ENCODE peak calls at places on chromosomes 6 and 20, in eight cellular contexts. N is RWPE1, X is left lung, W is heart left ventricle, B is Calu3, A is pancreas, P is omental fat pad, K is cardiac muscle cell. H is an unnamed sample.

GRCh38 chr6:79048611-79049010 is 29.4 kb downstream of the PHIP start:
- DNase-seq in B (peak), N (peak), P (no peak), K (peak), W (no peak), A (no peak), X (no peak), H (no peak)

GRCh38 chr6:21882066-21882465 is 288.5 kb downstream of the SOX4 start:
- DNase-seq in W (no peak), K (no peak), P (no peak), B (no peak), A (no peak), X (no peak), N (no peak), H (no peak)

GRCh38 chr20:2219481-2220006 is 76.3 kb upstream of the TGM3 start:
- DNase-seq in A (no peak), K (no peak), N (no peak), X (no peak), P (no peak), W (no peak), B (no peak), H (no peak)

GRCh38 chr6:152380351-152380767 is 256.8 kb downstream of the SYNE1 start:
- DNase-seq in P (no peak), K (peak), X (no peak), W (peak), N (peak), A (no peak), B (no peak), H (no peak)

GRCh38 chr20:22472386-22472785 is 112.0 kb downstream of the FOXA2 start:
- DNase-seq in P (no peak), N (no peak), A (no peak), B (no peak), K (no peak), X (no peak), W (no peak), H (no peak)

GRCh38 chr6:47144306-47144705 is 102.2 kb upstream of the ADGRF1 start:
- DNase-seq in X (no peak), W (no peak), N (no peak), A (no peak), K (peak), B (no peak), P (no peak), H (no peak)

GRCh38 chr6:108714012-108714773 is 134.0 kb upstream of the ARMC2 start:
- DNase-seq in K (peak), P (no peak), X (no peak), A (no peak), N (no peak), B (no peak), W (no peak), H (no peak)

GRCh38 chr6:41222513-41222912 is 5.6 kb upstream of the TREML4 start:
- DNase-seq in K (no peak), B (no peak), N (no peak), A (no peak), X (no peak), W (no peak), P (no peak), H (no peak)

GRCh38 chr6:91087864-91088263 is 501.0 kb upstream of the MAP3K7 start:
- DNase-seq in W (no peak), K (no peak), A (no peak), P (no peak), B (no peak), X (no peak), N (no peak), H (no peak)

GRCh38 chr6:134795001-134795400 is 154.9 kb downstream of the ALDH8A1 start:
- DNase-seq in X (no peak), P (no peak), W (no peak), K (no peak), A (no peak), N (no peak), B (no peak), H (no peak)

GRCh38 chr6:161618816-161619454 is 345.1 kb upstream of the AGPAT4 start:
- DNase-seq in N (peak), B (peak), P (no peak), X (no peak), W (no peak), A (no peak), K (peak), H (no peak)
- TF ChIP-seq CTCF in N (peak), B (peak), P (no peak), X (no peak), W (peak), A (peak), K (peak), H (no peak)

DNA sequence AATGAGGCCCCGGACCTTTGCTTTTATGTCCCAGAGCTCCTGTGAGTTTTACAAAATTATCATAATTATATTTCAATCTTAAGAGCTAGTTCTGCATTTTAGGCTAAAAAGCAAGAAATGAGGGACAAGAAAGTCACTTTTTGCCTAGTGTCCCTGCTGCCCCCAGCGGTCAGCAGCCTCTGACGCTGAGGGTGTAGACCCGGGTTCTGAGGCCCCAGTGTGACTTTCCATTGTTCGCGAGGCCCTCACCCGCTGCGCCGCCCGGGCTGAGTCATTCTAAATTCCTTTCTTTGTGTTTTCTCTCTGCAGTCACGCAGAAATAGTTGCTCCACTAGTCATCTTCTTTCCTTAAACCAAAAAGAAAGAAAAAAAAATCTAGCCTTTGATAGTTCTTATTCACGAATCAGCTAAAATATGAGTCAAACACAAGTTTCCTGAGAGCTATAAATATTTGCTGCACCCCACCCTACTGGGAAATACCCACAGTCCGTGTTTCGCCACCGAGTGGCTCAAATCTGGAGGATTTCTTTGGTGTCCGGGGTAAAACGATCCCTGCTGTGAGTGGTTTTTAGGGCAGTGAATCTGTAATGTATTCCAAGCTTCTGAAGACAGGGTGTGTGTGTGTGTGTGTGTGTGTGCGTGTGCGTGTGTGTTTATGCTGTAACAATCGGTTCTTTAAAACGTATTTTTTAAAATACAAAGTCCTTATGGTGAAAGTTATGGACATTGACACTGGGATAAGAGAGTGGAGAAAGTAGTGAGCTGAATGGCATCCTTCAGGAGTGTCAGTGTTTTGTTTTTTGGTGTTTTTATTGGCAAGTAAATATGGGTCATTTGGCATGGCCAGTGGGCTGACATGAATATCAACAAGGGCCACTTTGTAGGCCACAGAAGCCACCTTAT is 59.7 kb upstream of the EEF1A1 start:
- DNase-seq in K (peak), X (peak), W (peak), B (peak), N (peak), P (peak), A (no peak), H (peak)
- TF ChIP-seq CTCF in K (peak), X (peak), W (peak), B (peak), N (peak), P (no peak), A (no peak), H (peak)

GRCh38 chr6:37565267-37566208 is 65.8 kb upstream of the CCDC167 start:
- DNase-seq in K (no peak), X (no peak), W (no peak), P (no peak), B (no peak), N (no peak), A (no peak), H (no peak)
- TF ChIP-seq CTCF in K (no peak), X (no peak), W (peak), P (no peak), B (no peak), N (no peak), A (no peak), H (no peak)

GRCh38 chr6:2971420-2972218 is at the start of gene SERPINB6:
- DNase-seq in K (peak), B (peak), A (peak), P (peak), W (peak), X (peak), N (peak), H (peak)
- TF ChIP-seq CTCF in K (no peak), B (no peak), A (no peak), P (no peak), W (no peak), X (no peak), N (no peak), H (no peak)

DNA sequence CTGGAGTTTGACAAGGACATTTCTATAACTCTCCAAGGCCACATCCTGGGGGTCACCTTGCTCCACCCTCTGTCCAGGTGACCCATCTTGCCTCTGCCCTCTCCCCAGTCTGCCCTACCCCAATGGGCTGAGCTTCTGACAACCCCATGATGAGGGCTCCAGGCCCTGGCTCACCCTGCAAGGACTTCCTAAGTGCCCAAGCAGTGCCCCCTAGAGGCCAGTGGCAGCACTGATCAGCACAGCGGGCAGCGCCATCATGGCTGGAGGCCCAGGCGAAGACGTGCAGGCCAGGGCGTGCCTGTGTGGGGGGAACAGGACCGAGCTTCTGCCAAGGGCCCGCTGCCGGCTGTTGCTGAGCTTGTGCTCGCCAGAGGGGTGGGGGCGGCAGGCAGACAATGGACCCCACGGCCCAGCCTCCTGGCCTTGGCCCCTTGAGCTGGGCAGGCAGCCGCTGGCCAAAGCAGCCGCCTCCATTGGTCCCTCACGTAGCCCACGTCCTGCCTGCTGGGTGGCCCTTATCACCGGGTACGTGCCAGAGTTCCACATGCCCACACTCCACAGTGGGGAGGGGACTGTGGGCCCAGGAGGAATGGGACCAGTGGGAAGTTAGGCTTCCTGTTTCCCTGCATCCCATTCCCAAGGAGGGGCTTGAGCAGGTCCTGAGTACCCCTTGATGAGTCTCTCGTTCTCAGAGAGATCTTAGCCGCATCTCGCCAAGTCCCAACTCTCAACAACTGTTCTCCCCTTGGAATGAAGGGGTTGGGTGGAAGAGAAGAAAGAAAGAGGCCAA is 64.3 kb downstream of the MRPL14 start:
- DNase-seq in X (peak), B (no peak), A (no peak), K (peak), N (no peak), W (no peak), P (no peak), H (no peak)
- TF ChIP-seq CTCF in X (peak), B (peak), A (no peak), K (peak), N (no peak), W (peak), P (no peak), H (no peak)

DNA sequence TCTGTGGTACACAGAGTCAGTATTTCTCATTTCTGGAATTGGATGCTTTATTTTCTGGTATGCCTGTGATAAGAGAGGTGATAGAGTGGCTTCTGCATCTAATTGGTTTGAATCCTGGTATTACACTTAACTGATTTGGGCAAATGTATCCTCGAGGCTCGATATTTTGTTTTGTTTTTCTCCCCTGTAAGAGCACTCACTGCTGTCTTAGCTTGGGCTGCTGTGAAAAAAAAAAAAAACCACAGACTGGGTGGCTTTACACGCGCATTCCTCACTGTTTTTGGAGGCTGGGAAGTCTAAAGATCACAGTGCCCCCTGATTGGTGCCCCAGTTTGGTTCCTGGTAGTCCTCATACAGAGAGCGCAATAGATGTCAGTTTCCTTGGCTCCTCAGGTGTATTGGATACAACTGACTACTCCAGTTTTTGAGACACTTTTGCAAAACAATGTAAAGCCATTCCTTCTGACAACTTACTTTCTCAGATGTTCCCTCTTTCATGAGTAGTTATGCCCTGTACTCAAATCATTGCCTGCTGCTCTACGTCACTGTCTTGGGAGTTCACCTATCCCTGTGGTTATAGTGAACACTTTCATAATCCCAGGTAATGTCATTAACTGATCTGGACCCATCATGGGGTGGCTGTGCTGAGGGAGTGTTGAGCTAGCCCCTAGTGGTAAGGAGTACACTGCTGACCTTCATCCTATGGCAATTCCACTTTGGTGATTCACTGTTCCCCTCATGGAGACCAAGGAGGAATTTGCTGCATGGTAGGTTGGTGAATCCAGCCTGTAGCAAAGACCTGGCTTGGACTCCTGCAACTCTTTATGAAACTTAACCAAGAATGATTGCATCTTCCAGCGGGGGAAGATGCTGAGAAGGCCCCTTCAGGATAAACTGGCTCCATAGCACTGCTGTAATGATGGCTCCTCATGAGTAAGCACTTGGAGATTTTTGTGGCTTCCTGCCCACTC is 3.5 kb upstream of the ACAT2 start:
- DNase-seq in P (no peak), A (no peak), B (no peak), K (peak), W (no peak), X (no peak), N (peak), H (no peak)
- TF ChIP-seq CTCF in P (no peak), A (no peak), B (no peak), K (peak), W (no peak), X (no peak), N (no peak), H (no peak)

DNA sequence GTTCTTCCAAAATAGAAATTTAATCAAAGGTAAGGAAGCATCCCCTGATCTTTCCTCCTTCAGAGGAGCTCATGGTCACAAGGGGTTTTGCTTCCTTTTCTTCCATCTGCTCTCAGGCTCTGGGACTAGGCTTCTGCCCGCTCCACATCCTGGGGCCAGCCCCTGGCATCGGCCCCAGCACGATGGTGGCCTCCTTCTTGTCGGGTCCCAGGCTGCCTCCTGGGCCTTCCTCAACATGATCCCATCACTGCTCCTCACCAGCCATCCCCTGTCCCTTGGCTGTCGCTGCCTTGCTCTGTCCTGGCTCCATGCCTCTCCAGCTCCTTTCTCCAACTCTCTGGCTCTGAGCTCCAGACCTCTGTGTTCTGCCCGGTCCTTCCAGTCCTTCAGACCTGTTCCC is 4.1 kb downstream of the PHACTR3 start:
- DNase-seq in X (no peak), K (no peak), A (no peak), W (no peak), P (no peak), B (no peak), N (no peak), H (no peak)
- TF ChIP-seq CTCF in X (no peak), K (no peak), A (no peak), W (no peak), P (no peak), B (no peak), N (no peak), H (no peak)

GRCh38 chr20:50198716-50199115 is 8.1 kb downstream of the CEBPB start:
- DNase-seq in K (no peak), B (no peak), A (no peak), P (no peak), N (no peak), W (no peak), X (no peak), H (no peak)
- TF ChIP-seq CTCF in K (no peak), B (no peak), A (no peak), P (no peak), N (no peak), W (no peak), X (no peak), H (no peak)

GRCh38 chr6:170176621-170177382 is 114.1 kb downstream of the DLL1 start:
- DNase-seq in P (no peak), X (peak), B (no peak), W (no peak), N (peak), K (no peak), A (no peak), H (peak)
- TF ChIP-seq CTCF in P (no peak), X (no peak), B (no peak), W (no peak), N (no peak), K (no peak), A (no peak), H (no peak)

GRCh38 chr6:83920017-83920416 is 60.5 kb downstream of the CYB5R4 start:
- DNase-seq in W (no peak), X (no peak), P (no peak), B (no peak), A (no peak), K (no peak), N (no peak), H (no peak)

GRCh38 chr6:83917001-83917400 is 57.5 kb downstream of the CYB5R4 start:
- DNase-seq in N (no peak), A (no peak), X (no peak), B (no peak), W (no peak), P (no peak), K (no peak), H (no peak)

GRCh38 chr6:83921315-83921714 is 61.8 kb downstream of the CYB5R4 start:
- DNase-seq in B (no peak), W (no peak), K (no peak), A (no peak), P (no peak), N (no peak), X (no peak), H (no peak)
- TF ChIP-seq CTCF in B (no peak), W (no peak), K (no peak), A (no peak), P (no peak), N (no peak), X (no peak), H (no peak)

H was measured in natural killer cell.